ENCODE peak calls at places on chromosomes 13 and 19, in nine cellular contexts. B, H, D, N, G, Z, J, X and V are unnamed samples.

GRCh38 chr19:4414144-4414799 is 11.8 kb downstream of the CHAF1A start:
- DNase-seq in B (no peak), H (no peak), D (no peak), N (peak; percentile 64), G (no peak), Z (no peak), J (no peak), X (no peak), V (no peak)

GRCh38 chr13:70457474-70457873 is 349.2 kb upstream of the KLHL1 start:
- DNase-seq in B (no peak), H (no peak), D (no peak), N (no peak), G (no peak), Z (no peak), J (no peak), X (no peak), V (no peak)

GRCh38 chr13:45436332-45436731 is 18.2 kb upstream of the SLC25A30 start:
- DNase-seq in B (no peak), H (no peak), D (no peak), N (no peak), G (no peak), Z (no peak), J (no peak), X (no peak), V (no peak)

GRCh38 chr19:44002212-44002565 is 568 bp upstream of the ZNF230 start:
- DNase-seq in B (no peak), H (no peak), D (no peak), N (peak; percentile 5), G (no peak), Z (no peak), J (no peak), X (no peak), V (no peak)

GRCh38 chr19:1254081-1254527 is 5.7 kb downstream of the MIDN start:
- DNase-seq in B (no peak), H (no peak), D (no peak), N (no peak), G (no peak), Z (no peak), J (no peak), X (no peak), V (no peak)

GRCh38 chr19:10566658-10567410 is 1.0 kb upstream of the KRI1 start:
- DNase-seq in B (no peak), H (no peak), D (no peak), N (no peak), G (no peak), Z (no peak), J (peak; percentile 38), X (no peak), V (peak; percentile 67)

GRCh38 chr19:12720851-12721655 is 2.7 kb downstream of the TNPO2 start:
- DNase-seq in B (no peak), H (no peak), D (no peak), N (peak; percentile 35), G (peak; percentile 78), Z (no peak), J (no peak), X (peak; percentile 40), V (no peak)

GRCh38 chr19:12668937-12669271 is 2.3 kb downstream of the WDR83 start:
- DNase-seq in B (peak; percentile 54), H (no peak), D (no peak), N (peak; percentile 64), G (no peak), Z (peak; percentile 20), J (peak; percentile 47), X (peak; percentile 62), V (no peak)

GRCh38 chr13:89695343-89696257 is 1651.9 kb upstream of the MIR17HG start:
- DNase-seq in B (no peak), H (peak; percentile 19), D (peak; percentile 28), N (peak; percentile 63), G (no peak), Z (peak; percentile 6), J (no peak), X (peak; percentile 55), V (no peak)

GRCh38 chr13:86185107-86185506 is 385.9 kb upstream of the SLITRK6 start:
- DNase-seq in B (no peak), H (no peak), D (no peak), N (no peak), G (peak; percentile 35), Z (no peak), J (no peak), X (no peak), V (no peak)

GRCh38 chr19:13622727-13623126 is 116.4 kb upstream of the CACNA1A start:
- DNase-seq in B (no peak), H (no peak), D (no peak), N (no peak), G (no peak), Z (no peak), J (no peak), X (no peak), V (no peak)

GRCh38 chr19:30854207-30854606 is 482.0 kb downstream of the ZNF536 start:
- DNase-seq in B (no peak), H (no peak), D (no peak), N (no peak), G (no peak), Z (no peak), J (no peak), X (no peak), V (no peak)